ENCODE peak calls at places on chromosomes 5 and 9, in seven cellular contexts. S is endothelial cell; T is dermis microvascular lymphatic vessel endothelial cell; N is BJ; R is stimulated activated CD8-positive, alpha-beta memory T cell treated with anti-CD3 and anti-CD28 coated beads, Interleukin-2, amount 100 ng/mL, for 1 hour; O is hypothalamus; F is NCI-H1092 treated with DMSO at 0.1 percent for 48 hours. L is an unnamed sample.

GRCh38 chr5:177086918-177087706 is 397 bp downstream of the FGFR4 start:
- DNase-seq in N (no peak), R (peak), O (no peak), F (no peak), T (no peak), S (peak), L (peak)

GRCh38 chr9:4221936-4222335 is 77.9 kb downstream of the GLIS3 start:
- DNase-seq in R (no peak), F (no peak), N (no peak), T (no peak), O (no peak), S (no peak), L (no peak)

GRCh38 chr5:135576075-135576599 is 2.7 kb downstream of the CXCL14 start:
- DNase-seq in S (no peak), T (no peak), O (no peak), F (no peak), N (no peak), R (no peak), L (no peak)

GRCh38 chr5:148781771-148782170 is 44.6 kb upstream of the ADRB2 start:
- DNase-seq in F (no peak), T (no peak), R (no peak), S (no peak), N (no peak), O (no peak), L (no peak)

GRCh38 chr5:57450991-57451876 is 31.4 kb downstream of the ACTBL2 start:
- DNase-seq in R (no peak), O (no peak), F (no peak), S (no peak), T (peak), N (no peak), L (no peak)

GRCh38 chr9:5920860-5921328 is 30.2 kb downstream of the MLANA start:
- DNase-seq in S (no peak), T (no peak), O (no peak), R (no peak), N (peak), F (no peak), L (no peak)

GRCh38 chr9:29211681-29212589 is 1638.7 kb upstream of the C9orf72 start:
- DNase-seq in R (no peak), N (no peak), S (peak), F (peak), T (peak), O (no peak), L (peak)

GRCh38 chr5:54257366-54258118 is 52.8 kb downstream of the ARL15 start:
- DNase-seq in F (no peak), N (no peak), R (no peak), T (no peak), S (no peak), O (no peak), L (no peak)

GRCh38 chr5:1865948-1866347 is 16.8 kb downstream of the IRX4 start:
- DNase-seq in N (no peak), O (no peak), F (no peak), R (no peak), T (no peak), S (no peak), L (no peak)

GRCh38 chr5:139565411-139566305 is 4.5 kb downstream of the UBE2D2 start:
- DNase-seq in R (peak), T (no peak), F (no peak), S (no peak), O (no peak), N (no peak), L (no peak)

GRCh38 chr5:40486437-40487270 is 193.1 kb upstream of the PTGER4 start:
- DNase-seq in S (no peak), T (no peak), F (no peak), N (no peak), O (no peak), R (peak), L (peak)

GRCh38 chr5:8410618-8411017 is 541.7 kb downstream of the MTRR start:
- DNase-seq in O (no peak), S (no peak), T (no peak), R (no peak), F (no peak), N (no peak), L (peak)

GRCh38 chr5:112532654-112533314 is 113.7 kb upstream of the EPB41L4A start:
- DNase-seq in N (no peak), O (no peak), F (no peak), T (no peak), S (no peak), R (no peak), L (no peak)

GRCh38 chr5:8843766-8844165 is 702.1 kb downstream of the SEMA5A start:
- DNase-seq in T (no peak), O (no peak), N (peak), S (no peak), F (no peak), R (no peak), L (peak)

GRCh38 chr5:10283927-10284635 is 23.6 kb downstream of the CMBL start:
- DNase-seq in F (peak), S (peak), T (peak), R (peak), O (peak), N (no peak), L (peak)

GRCh38 chr9:97807681-97808080 is 45.3 kb upstream of the FOXE1 start:
- DNase-seq in N (no peak), T (no peak), R (no peak), O (no peak), F (no peak), S (no peak), L (no peak)

GRCh38 chr9:16090907-16091629 is 538.2 kb downstream of the CCDC171 start:
- DNase-seq in T (no peak), S (no peak), R (no peak), O (no peak), N (no peak), F (no peak), L (no peak)

GRCh38 chr5:61332369-61332745 is 299 bp downstream of the ZSWIM6 start:
- DNase-seq in F (peak), S (no peak), T (no peak), N (no peak), O (no peak), R (no peak), L (no peak)

GRCh38 chr9:89177401-89178161 is 1.0 kb downstream of the SHC3 start:
- DNase-seq in N (no peak), S (peak), T (no peak), O (no peak), R (no peak), F (no peak), L (no peak)

L was measured in SK-MEL-5.